ENCODE peak calls at places on chromosome 6, in four cellular contexts. One of them, this sample, is unnamed.
A peak's percentile ranks its signal among the peaks of the same experiment; 100 is the strongest.

GRCh38 chr6:165679326-165679725 is 16.3 kb upstream of the PDE10A start:
- DNase-seq in GM06990: no peak
- DNase-seq in GF-D8: no peak
- DNase-seq in GM03348: no peak
- DNase-seq in this sample: no peak

GRCh38 chr6:160042788-160043301 is 74.0 kb downstream of the IGF2R start:
- DNase-seq in GM03348: peak; percentile 66
- DNase-seq in GM06990: no peak
- DNase-seq in GF-D8: no peak
- DNase-seq in this sample: peak; percentile 86

GRCh38 chr6:6920984-6921313 is 186.8 kb upstream of the RREB1 start:
- DNase-seq in GM03348: no peak
- DNase-seq in GF-D8: no peak
- DNase-seq in GM06990: no peak
- DNase-seq in this sample: no peak

GRCh38 chr6:52543729-52544324 is 33.0 kb downstream of the TRAM2 start:
- DNase-seq in GF-D8: no peak
- DNase-seq in GM03348: peak; percentile 45
- DNase-seq in GM06990: no peak
- DNase-seq in this sample: peak; percentile 56

GRCh38 chr6:130412556-130413290 is 46.9 kb downstream of the TMEM200A start:
- DNase-seq in GF-D8: no peak
- DNase-seq in GM06990: no peak
- DNase-seq in GM03348: peak; percentile 69
- DNase-seq in this sample: peak; percentile 79

GRCh38 chr6:13300649-13301590 is 27.4 kb downstream of the TBC1D7 start:
- DNase-seq in GM06990: no peak
- DNase-seq in GM03348: no peak
- DNase-seq in GF-D8: no peak
- DNase-seq in this sample: no peak

GRCh38 chr6:28980797-28981390 is 24.2 kb downstream of the ZNF311 start:
- DNase-seq in GF-D8: peak; percentile 81
- DNase-seq in GM06990: peak; percentile 56
- DNase-seq in GM03348: peak; percentile 72
- DNase-seq in this sample: peak; percentile 82

GRCh38 chr6:51495016-51495805 is 592.2 kb downstream of the PKHD1 start:
- DNase-seq in GM03348: no peak
- DNase-seq in GM06990: no peak
- DNase-seq in GF-D8: no peak
- DNase-seq in this sample: no peak

GRCh38 chr6:113936093-113936934 is 34.6 kb downstream of the HDAC2 start:
- DNase-seq in GM06990: peak; percentile 9
- DNase-seq in GM03348: peak; percentile 66
- DNase-seq in GF-D8: no peak
- DNase-seq in this sample: peak; percentile 72

GRCh38 chr6:124613050-124613449 is 349.2 kb upstream of the RNF217 start:
- DNase-seq in GM03348: no peak
- DNase-seq in GF-D8: no peak
- DNase-seq in GM06990: no peak
- DNase-seq in this sample: no peak

GRCh38 chr6:153023977-153024376 is 21.5 kb upstream of the MTRF1L start:
- DNase-seq in GM06990: no peak
- DNase-seq in GM03348: no peak
- DNase-seq in GF-D8: no peak
- DNase-seq in this sample: no peak

GRCh38 chr6:30188541-30188940 is 24.7 kb downstream of the TRIM26 start:
- DNase-seq in GM06990: no peak
- DNase-seq in GM03348: no peak
- DNase-seq in GF-D8: no peak
- DNase-seq in this sample: no peak

GRCh38 chr6:148177589-148178233 is 164.9 kb upstream of the SASH1 start:
- DNase-seq in GF-D8: no peak
- DNase-seq in GM03348: peak; percentile 67
- DNase-seq in GM06990: no peak
- DNase-seq in this sample: peak; percentile 76

GRCh38 chr6:3500262-3501001 is 43.6 kb upstream of the SLC22A23 start:
- DNase-seq in GF-D8: no peak
- DNase-seq in GM06990: no peak
- DNase-seq in GM03348: peak; percentile 65
- DNase-seq in this sample: peak; percentile 95

GRCh38 chr6:169415179-169415578 is 161.5 kb upstream of the THBS2 start:
- DNase-seq in GF-D8: no peak
- DNase-seq in GM06990: no peak
- DNase-seq in GM03348: no peak
- DNase-seq in this sample: peak; percentile 29

GRCh38 chr6:132569170-132569569 is 952 bp upstream of the TAAR6 start:
- DNase-seq in GM03348: no peak
- DNase-seq in GM06990: no peak
- DNase-seq in GF-D8: no peak
- DNase-seq in this sample: no peak

This sample was measured in fibroblast of mammary gland.